ENCODE peak calls at places on chromosomes 16 and 17, in six cellular contexts. One of them, this sample, is unnamed.

GRCh38 chr16:546909-547770 is 13.1 kb upstream of the PRR35 start:
- DNase-seq in Panc1: no peak
- DNase-seq in HCT116: no peak
- DNase-seq in K562: peak; percentile 46
- DNase-seq in GM12878: no peak
- DNase-seq in SK-N-SH: peak; percentile 69
- DNase-seq in this sample: peak; percentile 83

GRCh38 chr17:45131616-45132301 is 556 bp downstream of the PLCD3 start:
- DNase-seq in Panc1: no peak
- DNase-seq in HCT116: no peak
- DNase-seq in K562: peak; percentile 70
- DNase-seq in GM12878: no peak
- DNase-seq in SK-N-SH: peak; percentile 87
- DNase-seq in this sample: no peak

GRCh38 chr17:47618416-47618815 is 31.3 kb upstream of the KPNB1 start:
- DNase-seq in Panc1: no peak
- DNase-seq in HCT116: peak; percentile 23
- DNase-seq in K562: no peak
- DNase-seq in GM12878: no peak
- DNase-seq in SK-N-SH: no peak
- DNase-seq in this sample: no peak

GRCh38 chr16:26447570-26447969 is 619.2 kb upstream of the C16orf82 start:
- DNase-seq in Panc1: no peak
- DNase-seq in HCT116: no peak
- DNase-seq in K562: no peak
- DNase-seq in GM12878: no peak
- DNase-seq in SK-N-SH: no peak
- DNase-seq in this sample: no peak

GRCh38 chr17:82791532-82791931 is 39.7 kb downstream of the TBCD start:
- DNase-seq in Panc1: no peak
- DNase-seq in HCT116: no peak
- DNase-seq in K562: no peak
- DNase-seq in GM12878: no peak
- DNase-seq in SK-N-SH: no peak
- DNase-seq in this sample: no peak

GRCh38 chr16:81008151-81008789 is 1.3 kb downstream of the CENPN start:
- DNase-seq in Panc1: no peak
- DNase-seq in HCT116: no peak
- DNase-seq in K562: no peak
- DNase-seq in GM12878: no peak
- DNase-seq in SK-N-SH: no peak
- DNase-seq in this sample: no peak

GRCh38 chr17:31508310-31509094 is 117.0 kb downstream of the RAB11FIP4 start:
- DNase-seq in Panc1: no peak
- DNase-seq in HCT116: no peak
- DNase-seq in K562: no peak
- DNase-seq in GM12878: peak; percentile 69
- DNase-seq in SK-N-SH: no peak
- DNase-seq in this sample: no peak

GRCh38 chr17:37742114-37742761 is 2.6 kb downstream of the HNF1B start:
- DNase-seq in Panc1: no peak
- DNase-seq in HCT116: no peak
- DNase-seq in K562: no peak
- DNase-seq in GM12878: no peak
- DNase-seq in SK-N-SH: peak; percentile 62
- DNase-seq in this sample: peak; percentile 70

GRCh38 chr17:2191785-2192184 is 111.8 kb downstream of the SMG6 start:
- DNase-seq in Panc1: no peak
- DNase-seq in HCT116: no peak
- DNase-seq in K562: no peak
- DNase-seq in GM12878: no peak
- DNase-seq in SK-N-SH: no peak
- DNase-seq in this sample: no peak

GRCh38 chr16:86823125-86823524 is 244.8 kb downstream of the FOXL1 start:
- DNase-seq in Panc1: peak; percentile 36
- DNase-seq in HCT116: no peak
- DNase-seq in K562: no peak
- DNase-seq in GM12878: no peak
- DNase-seq in SK-N-SH: no peak
- DNase-seq in this sample: no peak

GRCh38 chr17:60244656-60245055 is 94.9 kb downstream of the CA4 start:
- DNase-seq in Panc1: no peak
- DNase-seq in HCT116: no peak
- DNase-seq in K562: no peak
- DNase-seq in GM12878: no peak
- DNase-seq in SK-N-SH: no peak
- DNase-seq in this sample: no peak

GRCh38 chr16:79534143-79534542 is 66.4 kb downstream of the MAF start:
- DNase-seq in Panc1: no peak
- DNase-seq in HCT116: no peak
- DNase-seq in K562: no peak
- DNase-seq in GM12878: no peak
- DNase-seq in SK-N-SH: no peak
- DNase-seq in this sample: no peak

GRCh38 chr16:81586421-81586820 is 141.8 kb downstream of the CMIP start:
- DNase-seq in Panc1: no peak
- DNase-seq in HCT116: peak; percentile 74
- DNase-seq in K562: no peak
- DNase-seq in GM12878: no peak
- DNase-seq in SK-N-SH: no peak
- DNase-seq in this sample: no peak

GRCh38 chr17:77361986-77362620 is 221.3 kb downstream of the SEC14L1 start:
- DNase-seq in Panc1: no peak
- DNase-seq in HCT116: no peak
- DNase-seq in K562: no peak
- DNase-seq in GM12878: no peak
- DNase-seq in SK-N-SH: no peak
- DNase-seq in this sample: no peak

GRCh38 chr17:79201536-79202227 is 127.1 kb downstream of the ENGASE start:
- DNase-seq in Panc1: no peak
- DNase-seq in HCT116: no peak
- DNase-seq in K562: no peak
- DNase-seq in GM12878: no peak
- DNase-seq in SK-N-SH: no peak
- DNase-seq in this sample: no peak
- TF ChIP-seq SIN3A in Panc1: no peak
- TF ChIP-seq SIN3A in HCT116: no peak
- TF ChIP-seq SIN3A in K562: no peak
- TF ChIP-seq SIN3A in GM12878: no peak
- TF ChIP-seq SIN3A in SK-N-SH: no peak
- TF ChIP-seq SIN3A in this sample: no peak

GRCh38 chr16:31409433-31409832 is 16.3 kb downstream of the ITGAD start:
- DNase-seq in Panc1: no peak
- DNase-seq in HCT116: peak; percentile 19
- DNase-seq in K562: no peak
- DNase-seq in GM12878: no peak
- DNase-seq in SK-N-SH: no peak
- DNase-seq in this sample: no peak

GRCh38 chr16:31407406-31407805 is 14.3 kb downstream of the ITGAD start:
- DNase-seq in Panc1: no peak
- DNase-seq in HCT116: no peak
- DNase-seq in K562: no peak
- DNase-seq in GM12878: no peak
- DNase-seq in SK-N-SH: no peak
- DNase-seq in this sample: no peak

GRCh38 chr16:31411024-31411845 is 16.9 kb downstream of the COX6A2 start:
- DNase-seq in Panc1: no peak
- DNase-seq in HCT116: no peak
- DNase-seq in K562: no peak
- DNase-seq in GM12878: no peak
- DNase-seq in SK-N-SH: no peak
- DNase-seq in this sample: no peak

GRCh38 chr16:31412750-31413149 is 15.4 kb downstream of the COX6A2 start:
- DNase-seq in Panc1: no peak
- DNase-seq in HCT116: no peak
- DNase-seq in K562: no peak
- DNase-seq in GM12878: no peak
- DNase-seq in SK-N-SH: no peak
- DNase-seq in this sample: no peak

DNA sequence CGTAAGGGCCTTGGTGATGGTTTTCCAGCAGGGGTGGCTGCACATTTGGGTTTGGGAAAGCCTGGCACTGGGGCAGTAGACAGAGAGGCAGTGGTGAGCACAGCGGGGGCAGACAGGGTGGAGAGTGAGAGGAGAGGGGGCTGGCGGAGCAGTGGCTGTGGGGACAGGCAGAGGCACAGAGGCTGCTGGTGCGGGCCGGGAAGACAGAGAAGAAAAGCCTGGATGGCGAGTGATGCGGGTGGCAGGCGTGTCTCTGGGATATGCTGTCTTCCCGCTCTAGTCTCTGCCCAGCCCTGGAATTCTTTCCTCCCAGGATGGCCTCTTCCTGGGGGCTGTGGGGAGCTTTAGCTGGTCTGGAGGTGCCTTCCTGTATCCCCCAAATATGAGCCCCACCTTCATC is 16.9 kb downstream of the ITGAD start:
- DNase-seq in Panc1: no peak
- DNase-seq in HCT116: no peak
- DNase-seq in K562: no peak
- DNase-seq in GM12878: no peak
- DNase-seq in SK-N-SH: no peak
- DNase-seq in this sample: no peak
- TF ChIP-seq SIN3A in Panc1: no peak
- TF ChIP-seq SIN3A in HCT116: no peak
- TF ChIP-seq SIN3A in K562: no peak
- TF ChIP-seq SIN3A in GM12878: no peak
- TF ChIP-seq SIN3A in SK-N-SH: no peak
- TF ChIP-seq SIN3A in this sample: no peak

GRCh38 chr17:6244796-6245195 is 174.6 kb downstream of the WSCD1 start:
- DNase-seq in Panc1: no peak
- DNase-seq in HCT116: no peak
- DNase-seq in K562: no peak
- DNase-seq in GM12878: no peak
- DNase-seq in SK-N-SH: no peak
- DNase-seq in this sample: no peak
- TF ChIP-seq SIN3A in Panc1: no peak
- TF ChIP-seq SIN3A in HCT116: no peak
- TF ChIP-seq SIN3A in K562: no peak
- TF ChIP-seq SIN3A in GM12878: no peak
- TF ChIP-seq SIN3A in SK-N-SH: no peak
- TF ChIP-seq SIN3A in this sample: no peak

GRCh38 chr17:19399750-19400450 is 11.1 kb upstream of the RNF112 start:
- DNase-seq in Panc1: no peak
- DNase-seq in HCT116: no peak
- DNase-seq in K562: no peak
- DNase-seq in GM12878: no peak
- DNase-seq in SK-N-SH: no peak
- DNase-seq in this sample: no peak
- TF ChIP-seq SIN3A in Panc1: no peak
- TF ChIP-seq SIN3A in HCT116: no peak
- TF ChIP-seq SIN3A in K562: no peak
- TF ChIP-seq SIN3A in GM12878: no peak
- TF ChIP-seq SIN3A in SK-N-SH: no peak
- TF ChIP-seq SIN3A in this sample: no peak

GRCh38 chr16:89442990-89443726 is 47.2 kb downstream of the ANKRD11 start:
- DNase-seq in Panc1: no peak
- DNase-seq in HCT116: peak; percentile 37
- DNase-seq in K562: no peak
- DNase-seq in GM12878: no peak
- DNase-seq in SK-N-SH: peak; percentile 60
- DNase-seq in this sample: no peak
- TF ChIP-seq SIN3A in Panc1: no peak
- TF ChIP-seq SIN3A in HCT116: no peak
- TF ChIP-seq SIN3A in K562: no peak
- TF ChIP-seq SIN3A in GM12878: no peak
- TF ChIP-seq SIN3A in SK-N-SH: no peak
- TF ChIP-seq SIN3A in this sample: no peak

GRCh38 chr17:38844261-38844757 is 9.2 kb downstream of the RPL23 start:
- DNase-seq in Panc1: no peak
- DNase-seq in HCT116: no peak
- DNase-seq in K562: no peak
- DNase-seq in GM12878: no peak
- DNase-seq in SK-N-SH: no peak
- DNase-seq in this sample: no peak
- TF ChIP-seq SIN3A in Panc1: no peak
- TF ChIP-seq SIN3A in HCT116: no peak
- TF ChIP-seq SIN3A in K562: no peak
- TF ChIP-seq SIN3A in GM12878: no peak
- TF ChIP-seq SIN3A in SK-N-SH: no peak
- TF ChIP-seq SIN3A in this sample: no peak

DNA sequence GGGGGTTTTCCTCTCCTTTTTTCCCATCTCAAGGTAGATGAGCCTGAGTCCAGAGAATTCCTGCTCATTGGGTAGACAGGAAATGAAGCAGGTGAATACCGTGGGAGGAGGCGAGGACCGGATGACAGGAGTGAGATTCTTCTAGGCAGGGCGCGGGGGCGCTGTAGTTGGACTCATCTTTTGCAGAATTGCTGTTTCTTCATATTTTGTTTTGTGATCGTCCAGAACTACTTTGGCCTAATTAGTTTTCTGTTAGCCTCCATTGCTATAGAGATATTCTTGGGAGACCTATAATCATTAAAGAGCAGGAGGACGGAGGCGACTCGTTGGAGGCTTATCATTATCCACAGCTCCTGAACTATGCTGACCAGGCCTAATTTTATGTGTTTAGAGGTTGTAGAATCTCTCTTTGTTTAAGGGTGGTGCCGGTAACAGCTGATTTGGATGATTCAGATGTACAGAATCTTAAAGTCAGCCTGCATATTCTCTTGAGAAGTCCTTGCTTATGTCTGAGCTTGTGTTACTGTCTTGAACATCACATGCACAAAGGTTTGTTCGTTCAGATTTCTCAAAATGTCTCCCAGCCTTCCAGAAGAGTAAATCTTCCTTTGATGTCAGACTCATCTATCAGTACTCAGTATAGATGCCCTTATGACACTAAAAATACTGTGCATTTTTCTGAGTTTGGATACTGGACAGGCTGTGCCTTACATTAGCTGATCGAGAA is 741 bp downstream of the ATP6V0A1 start:
- DNase-seq in Panc1: no peak
- DNase-seq in HCT116: no peak
- DNase-seq in K562: peak; percentile 56
- DNase-seq in GM12878: no peak
- DNase-seq in SK-N-SH: peak; percentile 56
- DNase-seq in this sample: no peak
- TF ChIP-seq SIN3A in Panc1: no peak
- TF ChIP-seq SIN3A in HCT116: peak; percentile 58
- TF ChIP-seq SIN3A in K562: peak; percentile 82
- TF ChIP-seq SIN3A in GM12878: no peak
- TF ChIP-seq SIN3A in SK-N-SH: peak; percentile 47
- TF ChIP-seq SIN3A in this sample: no peak

DNA sequence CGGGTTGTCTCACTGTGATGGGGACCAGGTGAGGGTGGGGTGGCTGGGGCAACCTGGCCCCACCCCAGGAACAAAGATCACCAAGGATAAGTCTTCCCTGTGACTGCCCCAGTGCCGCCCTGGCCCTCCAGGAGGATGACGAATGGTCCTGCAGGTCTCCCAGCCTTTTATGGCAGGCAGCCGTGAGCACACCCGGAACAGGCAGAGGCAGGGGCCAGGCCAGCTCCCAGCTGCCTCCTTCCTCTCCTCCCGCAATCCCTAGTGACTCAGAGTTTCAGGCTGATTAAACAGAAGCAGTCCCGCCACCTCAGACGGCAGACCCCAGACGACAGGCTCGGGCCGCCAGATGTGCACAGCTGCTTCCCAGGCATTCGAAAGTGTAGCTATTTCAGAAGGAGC is 13.3 kb downstream of the JUP start:
- DNase-seq in Panc1: no peak
- DNase-seq in HCT116: peak; percentile 79
- DNase-seq in K562: peak; percentile 26
- DNase-seq in GM12878: no peak
- DNase-seq in SK-N-SH: peak; percentile 71
- DNase-seq in this sample: no peak
- TF ChIP-seq SIN3A in Panc1: no peak
- TF ChIP-seq SIN3A in HCT116: peak; percentile 68
- TF ChIP-seq SIN3A in K562: no peak
- TF ChIP-seq SIN3A in GM12878: no peak
- TF ChIP-seq SIN3A in SK-N-SH: no peak
- TF ChIP-seq SIN3A in this sample: no peak

GRCh38 chr17:21201302-21201602 is 12.7 kb downstream of the TMEM11 start:
- DNase-seq in Panc1: no peak
- DNase-seq in HCT116: no peak
- DNase-seq in K562: no peak
- DNase-seq in GM12878: no peak
- DNase-seq in SK-N-SH: peak; percentile 87
- DNase-seq in this sample: no peak
- TF ChIP-seq SIN3A in Panc1: no peak
- TF ChIP-seq SIN3A in HCT116: no peak
- TF ChIP-seq SIN3A in K562: no peak
- TF ChIP-seq SIN3A in GM12878: no peak
- TF ChIP-seq SIN3A in SK-N-SH: no peak
- TF ChIP-seq SIN3A in this sample: no peak

This sample was measured in H1.